ENCODE peak calls at places on chromosomes 5 and 9, in nine cellular contexts. One of them, this sample, is unnamed.

GRCh38 chr5:84696651-84697050 is 312.0 kb upstream of the EDIL3 start:
- DNase-seq in psoas muscle: no peak
- DNase-seq in fibroblast of villous mesenchyme: no peak
- DNase-seq in IMR-90: peak
- DNase-seq in coronary artery: no peak
- DNase-seq in bronchial epithelial cell: peak
- DNase-seq in A549: no peak
- DNase-seq in cardiac fibroblast: no peak
- DNase-seq in GM10248: no peak
- DNase-seq in this sample: peak

GRCh38 chr9:120418315-120418714 is 161.7 kb downstream of the CDK5RAP2 start:
- DNase-seq in psoas muscle: no peak
- DNase-seq in fibroblast of villous mesenchyme: no peak
- DNase-seq in IMR-90: no peak
- DNase-seq in coronary artery: no peak
- DNase-seq in bronchial epithelial cell: no peak
- DNase-seq in A549: no peak
- DNase-seq in cardiac fibroblast: no peak
- DNase-seq in GM10248: no peak
- DNase-seq in this sample: no peak

GRCh38 chr5:149605354-149605997 is 24.2 kb downstream of the ARHGEF37 start:
- DNase-seq in psoas muscle: no peak
- DNase-seq in fibroblast of villous mesenchyme: no peak
- DNase-seq in IMR-90: no peak
- DNase-seq in coronary artery: no peak
- DNase-seq in bronchial epithelial cell: peak
- DNase-seq in A549: no peak
- DNase-seq in cardiac fibroblast: no peak
- DNase-seq in GM10248: no peak
- DNase-seq in this sample: no peak

GRCh38 chr9:86052556-86053468 is 46.5 kb downstream of the GOLM1 start:
- DNase-seq in psoas muscle: no peak
- DNase-seq in fibroblast of villous mesenchyme: no peak
- DNase-seq in IMR-90: no peak
- DNase-seq in coronary artery: no peak
- DNase-seq in bronchial epithelial cell: no peak
- DNase-seq in A549: no peak
- DNase-seq in cardiac fibroblast: no peak
- DNase-seq in GM10248: no peak
- DNase-seq in this sample: no peak

GRCh38 chr9:122228906-122229837 is at the start of gene LHX6:
- DNase-seq in psoas muscle: no peak
- DNase-seq in fibroblast of villous mesenchyme: peak
- DNase-seq in IMR-90: peak
- DNase-seq in coronary artery: no peak
- DNase-seq in bronchial epithelial cell: peak
- DNase-seq in A549: no peak
- DNase-seq in cardiac fibroblast: no peak
- DNase-seq in GM10248: no peak
- DNase-seq in this sample: peak

GRCh38 chr5:44332360-44332971 is 56.8 kb downstream of the FGF10 start:
- DNase-seq in psoas muscle: no peak
- DNase-seq in fibroblast of villous mesenchyme: peak
- DNase-seq in IMR-90: peak
- DNase-seq in coronary artery: no peak
- DNase-seq in bronchial epithelial cell: peak
- DNase-seq in A549: peak
- DNase-seq in cardiac fibroblast: peak
- DNase-seq in GM10248: peak
- DNase-seq in this sample: peak

GRCh38 chr9:36325081-36325828 is 67.0 kb upstream of the GNE start:
- DNase-seq in psoas muscle: peak
- DNase-seq in fibroblast of villous mesenchyme: no peak
- DNase-seq in IMR-90: no peak
- DNase-seq in coronary artery: no peak
- DNase-seq in bronchial epithelial cell: no peak
- DNase-seq in A549: no peak
- DNase-seq in cardiac fibroblast: no peak
- DNase-seq in GM10248: no peak
- DNase-seq in this sample: no peak

GRCh38 chr9:104263942-104264341 is 169.8 kb downstream of the SMC2 start:
- DNase-seq in psoas muscle: no peak
- DNase-seq in fibroblast of villous mesenchyme: no peak
- DNase-seq in IMR-90: no peak
- DNase-seq in coronary artery: no peak
- DNase-seq in bronchial epithelial cell: no peak
- DNase-seq in A549: no peak
- DNase-seq in cardiac fibroblast: no peak
- DNase-seq in GM10248: no peak
- DNase-seq in this sample: no peak

GRCh38 chr9:78122631-78123030 is 91.0 kb upstream of the GNAQ start:
- DNase-seq in psoas muscle: no peak
- DNase-seq in fibroblast of villous mesenchyme: peak
- DNase-seq in IMR-90: no peak
- DNase-seq in coronary artery: no peak
- DNase-seq in bronchial epithelial cell: peak
- DNase-seq in A549: no peak
- DNase-seq in cardiac fibroblast: no peak
- DNase-seq in GM10248: no peak
- DNase-seq in this sample: peak

GRCh38 chr9:126386088-126386487 is 59.5 kb downstream of the MVB12B start:
- DNase-seq in psoas muscle: no peak
- DNase-seq in fibroblast of villous mesenchyme: no peak
- DNase-seq in IMR-90: no peak
- DNase-seq in coronary artery: no peak
- DNase-seq in bronchial epithelial cell: peak
- DNase-seq in A549: no peak
- DNase-seq in cardiac fibroblast: peak
- DNase-seq in GM10248: no peak
- DNase-seq in this sample: no peak
- TF ChIP-seq CTCF in psoas muscle: peak
- TF ChIP-seq CTCF in fibroblast of villous mesenchyme: no peak
- TF ChIP-seq CTCF in IMR-90: peak
- TF ChIP-seq CTCF in coronary artery: no peak
- TF ChIP-seq CTCF in bronchial epithelial cell: peak
- TF ChIP-seq CTCF in A549: peak
- TF ChIP-seq CTCF in cardiac fibroblast: peak
- TF ChIP-seq CTCF in GM10248: peak
- TF ChIP-seq CTCF in this sample: peak

DNA sequence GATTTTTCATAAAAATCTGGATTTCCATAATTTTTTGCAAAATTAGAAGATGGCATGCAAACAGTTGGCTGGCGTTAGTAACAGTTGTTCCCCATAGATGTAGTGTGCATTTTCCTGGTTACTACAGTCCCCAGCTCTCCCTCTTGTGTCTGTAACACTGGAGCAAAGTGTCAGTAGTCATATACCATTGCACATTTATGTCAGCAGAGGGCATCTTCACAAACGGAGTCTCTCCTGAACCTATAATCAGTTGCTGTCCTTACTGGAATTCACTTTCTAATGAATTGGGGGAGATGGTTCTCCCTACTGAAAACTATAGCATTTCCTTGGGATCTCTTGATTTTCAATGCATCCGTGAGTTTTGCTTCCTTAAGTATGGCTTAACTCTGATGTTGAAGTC is 44.7 kb upstream of the DMAC1 start:
- DNase-seq in psoas muscle: no peak
- DNase-seq in fibroblast of villous mesenchyme: no peak
- DNase-seq in IMR-90: peak
- DNase-seq in coronary artery: no peak
- DNase-seq in bronchial epithelial cell: peak
- DNase-seq in A549: no peak
- DNase-seq in cardiac fibroblast: peak
- DNase-seq in GM10248: no peak
- DNase-seq in this sample: peak
- TF ChIP-seq CTCF in psoas muscle: no peak
- TF ChIP-seq CTCF in fibroblast of villous mesenchyme: no peak
- TF ChIP-seq CTCF in IMR-90: peak
- TF ChIP-seq CTCF in coronary artery: no peak
- TF ChIP-seq CTCF in bronchial epithelial cell: peak
- TF ChIP-seq CTCF in A549: no peak
- TF ChIP-seq CTCF in cardiac fibroblast: peak
- TF ChIP-seq CTCF in GM10248: peak
- TF ChIP-seq CTCF in this sample: peak

GRCh38 chr5:123000731-123001130 is 35.8 kb downstream of the PPIC start:
- DNase-seq in psoas muscle: no peak
- DNase-seq in fibroblast of villous mesenchyme: no peak
- DNase-seq in IMR-90: no peak
- DNase-seq in coronary artery: no peak
- DNase-seq in bronchial epithelial cell: no peak
- DNase-seq in A549: no peak
- DNase-seq in cardiac fibroblast: no peak
- DNase-seq in GM10248: no peak
- DNase-seq in this sample: no peak

GRCh38 chr5:122996102-122996501 is 40.4 kb downstream of the PPIC start:
- DNase-seq in psoas muscle: no peak
- DNase-seq in fibroblast of villous mesenchyme: no peak
- DNase-seq in IMR-90: no peak
- DNase-seq in coronary artery: no peak
- DNase-seq in bronchial epithelial cell: no peak
- DNase-seq in A549: no peak
- DNase-seq in cardiac fibroblast: no peak
- DNase-seq in GM10248: no peak
- DNase-seq in this sample: no peak

GRCh38 chr5:123001801-123002200 is 34.7 kb downstream of the PPIC start:
- DNase-seq in psoas muscle: no peak
- DNase-seq in fibroblast of villous mesenchyme: no peak
- DNase-seq in IMR-90: no peak
- DNase-seq in coronary artery: no peak
- DNase-seq in bronchial epithelial cell: no peak
- DNase-seq in A549: no peak
- DNase-seq in cardiac fibroblast: no peak
- DNase-seq in GM10248: no peak
- DNase-seq in this sample: no peak

GRCh38 chr5:122997294-122997693 is 39.2 kb downstream of the PPIC start:
- DNase-seq in psoas muscle: no peak
- DNase-seq in fibroblast of villous mesenchyme: no peak
- DNase-seq in IMR-90: no peak
- DNase-seq in coronary artery: no peak
- DNase-seq in bronchial epithelial cell: no peak
- DNase-seq in A549: no peak
- DNase-seq in cardiac fibroblast: no peak
- DNase-seq in GM10248: no peak
- DNase-seq in this sample: no peak

GRCh38 chr5:122999947-123000563 is 36.5 kb downstream of the PPIC start:
- DNase-seq in psoas muscle: no peak
- DNase-seq in fibroblast of villous mesenchyme: peak
- DNase-seq in IMR-90: no peak
- DNase-seq in coronary artery: no peak
- DNase-seq in bronchial epithelial cell: peak
- DNase-seq in A549: peak
- DNase-seq in cardiac fibroblast: peak
- DNase-seq in GM10248: peak
- DNase-seq in this sample: peak
- TF ChIP-seq CTCF in psoas muscle: no peak
- TF ChIP-seq CTCF in fibroblast of villous mesenchyme: peak
- TF ChIP-seq CTCF in IMR-90: peak
- TF ChIP-seq CTCF in coronary artery: no peak
- TF ChIP-seq CTCF in bronchial epithelial cell: peak
- TF ChIP-seq CTCF in A549: peak
- TF ChIP-seq CTCF in cardiac fibroblast: peak
- TF ChIP-seq CTCF in GM10248: peak
- TF ChIP-seq CTCF in this sample: peak

DNA sequence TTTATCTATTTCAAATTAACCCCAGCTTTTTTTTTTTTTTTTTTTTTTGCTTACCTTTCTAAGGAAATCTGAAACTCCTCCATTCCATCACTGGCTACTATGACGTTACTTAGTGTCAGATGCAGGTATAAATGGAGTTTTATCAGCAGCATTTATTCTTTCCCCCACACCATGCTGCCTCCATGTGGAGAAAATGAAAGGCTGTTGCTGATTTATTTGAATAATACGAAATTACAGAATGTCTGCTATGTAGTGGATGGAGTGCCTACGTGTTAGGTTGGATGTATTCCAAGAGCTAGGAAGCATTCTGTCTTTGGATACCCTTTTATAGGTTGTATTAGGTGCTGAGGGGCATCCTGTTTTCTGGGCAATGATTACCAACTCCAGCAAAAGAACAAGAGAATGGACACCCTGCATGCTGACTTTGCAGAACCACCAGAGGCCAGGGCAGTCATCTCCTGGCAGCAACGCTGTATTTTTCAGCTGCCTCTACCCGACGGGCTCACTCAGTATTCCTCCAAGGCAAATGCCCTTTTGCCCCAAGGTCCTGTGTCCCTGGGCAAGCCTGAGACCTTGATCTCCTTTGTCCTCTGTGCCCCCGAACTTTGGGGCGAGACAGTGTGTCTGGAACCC is 199.5 kb downstream of the ALDH1A1 start:
- DNase-seq in psoas muscle: no peak
- DNase-seq in fibroblast of villous mesenchyme: peak
- DNase-seq in IMR-90: peak
- DNase-seq in coronary artery: no peak
- DNase-seq in bronchial epithelial cell: peak
- DNase-seq in A549: peak
- DNase-seq in cardiac fibroblast: peak
- DNase-seq in GM10248: no peak
- DNase-seq in this sample: peak
- TF ChIP-seq CTCF in psoas muscle: peak
- TF ChIP-seq CTCF in fibroblast of villous mesenchyme: peak
- TF ChIP-seq CTCF in IMR-90: peak
- TF ChIP-seq CTCF in coronary artery: no peak
- TF ChIP-seq CTCF in bronchial epithelial cell: peak
- TF ChIP-seq CTCF in A549: peak
- TF ChIP-seq CTCF in cardiac fibroblast: peak
- TF ChIP-seq CTCF in GM10248: peak
- TF ChIP-seq CTCF in this sample: peak

DNA sequence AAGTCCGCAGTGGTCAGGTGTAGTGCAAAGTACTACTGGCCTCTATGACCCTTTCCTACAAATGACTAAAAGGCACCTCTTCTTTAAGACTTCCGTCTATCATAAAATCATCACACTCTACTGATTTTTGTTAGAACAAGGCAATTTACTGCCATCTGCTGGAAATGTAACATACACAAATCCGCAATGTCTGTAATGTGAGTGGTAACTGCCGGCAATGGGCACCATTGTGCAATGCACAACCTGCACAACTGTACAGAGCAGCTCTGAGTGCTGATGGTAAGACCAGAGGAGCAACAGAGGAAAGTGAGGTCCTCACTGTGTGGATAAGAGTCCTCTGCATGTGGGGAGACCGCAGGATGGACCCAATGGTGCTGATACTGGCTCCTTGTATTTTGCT is 103.8 kb downstream of the ATPSCKMT start:
- DNase-seq in psoas muscle: no peak
- DNase-seq in fibroblast of villous mesenchyme: peak
- DNase-seq in IMR-90: peak
- DNase-seq in coronary artery: no peak
- DNase-seq in bronchial epithelial cell: peak
- DNase-seq in A549: peak
- DNase-seq in cardiac fibroblast: peak
- DNase-seq in GM10248: no peak
- DNase-seq in this sample: peak
- TF ChIP-seq CTCF in psoas muscle: no peak
- TF ChIP-seq CTCF in fibroblast of villous mesenchyme: peak
- TF ChIP-seq CTCF in IMR-90: peak
- TF ChIP-seq CTCF in coronary artery: no peak
- TF ChIP-seq CTCF in bronchial epithelial cell: no peak
- TF ChIP-seq CTCF in A549: peak
- TF ChIP-seq CTCF in cardiac fibroblast: peak
- TF ChIP-seq CTCF in GM10248: peak
- TF ChIP-seq CTCF in this sample: peak

GRCh38 chr5:15008476-15008875 is 136.9 kb upstream of the ANKH start:
- DNase-seq in psoas muscle: peak
- DNase-seq in fibroblast of villous mesenchyme: peak
- DNase-seq in IMR-90: peak
- DNase-seq in coronary artery: peak
- DNase-seq in bronchial epithelial cell: peak
- DNase-seq in A549: peak
- DNase-seq in cardiac fibroblast: peak
- DNase-seq in GM10248: no peak
- DNase-seq in this sample: peak
- TF ChIP-seq CTCF in psoas muscle: no peak
- TF ChIP-seq CTCF in fibroblast of villous mesenchyme: no peak
- TF ChIP-seq CTCF in IMR-90: peak
- TF ChIP-seq CTCF in coronary artery: no peak
- TF ChIP-seq CTCF in bronchial epithelial cell: no peak
- TF ChIP-seq CTCF in A549: no peak
- TF ChIP-seq CTCF in cardiac fibroblast: no peak
- TF ChIP-seq CTCF in GM10248: no peak
- TF ChIP-seq CTCF in this sample: no peak

This sample was measured in fibroblast of mammary gland.